ENCODE peak calls at places on chromosomes 3 and 15, in eight cellular contexts. One of them, this sample, is unnamed.

GRCh38 chr3:46675426-46675825 is 18.1 kb downstream of the ALS2CL start:
- DNase-seq in MCF 10A: no peak
- DNase-seq in AG10803: no peak
- DNase-seq in stomach: no peak
- DNase-seq in cardiac fibroblast: no peak
- DNase-seq in GM13977: no peak
- DNase-seq in upper lobe of left lung: no peak
- DNase-seq in HFF-Myc: no peak
- DNase-seq in this sample: no peak

GRCh38 chr3:99980606-99981005 is 133.7 kb downstream of the FILIP1L start:
- DNase-seq in MCF 10A: no peak
- DNase-seq in AG10803: no peak
- DNase-seq in stomach: no peak
- DNase-seq in cardiac fibroblast: no peak
- DNase-seq in GM13977: no peak
- DNase-seq in upper lobe of left lung: no peak
- DNase-seq in HFF-Myc: no peak
- DNase-seq in this sample: no peak

GRCh38 chr3:7396534-7396933 is 535.6 kb downstream of the GRM7 start:
- DNase-seq in MCF 10A: no peak
- DNase-seq in AG10803: no peak
- DNase-seq in stomach: no peak
- DNase-seq in cardiac fibroblast: no peak
- DNase-seq in GM13977: no peak
- DNase-seq in upper lobe of left lung: no peak
- DNase-seq in HFF-Myc: no peak
- DNase-seq in this sample: no peak

GRCh38 chr3:38353151-38353550 is 6.6 kb downstream of the XYLB start:
- DNase-seq in MCF 10A: peak
- DNase-seq in AG10803: peak
- DNase-seq in stomach: no peak
- DNase-seq in cardiac fibroblast: peak
- DNase-seq in GM13977: no peak
- DNase-seq in upper lobe of left lung: no peak
- DNase-seq in HFF-Myc: no peak
- DNase-seq in this sample: no peak

GRCh38 chr3:183298708-183299153 is 45.7 kb downstream of the B3GNT5 start:
- DNase-seq in MCF 10A: peak
- DNase-seq in AG10803: peak
- DNase-seq in stomach: no peak
- DNase-seq in cardiac fibroblast: peak
- DNase-seq in GM13977: no peak
- DNase-seq in upper lobe of left lung: no peak
- DNase-seq in HFF-Myc: peak
- DNase-seq in this sample: peak

GRCh38 chr15:90154861-90155626 is 46.1 kb upstream of the SEMA4B start:
- DNase-seq in MCF 10A: peak
- DNase-seq in AG10803: peak
- DNase-seq in stomach: no peak
- DNase-seq in cardiac fibroblast: peak
- DNase-seq in GM13977: no peak
- DNase-seq in upper lobe of left lung: no peak
- DNase-seq in HFF-Myc: peak
- DNase-seq in this sample: peak

GRCh38 chr3:76367281-76367680 is 581.9 kb upstream of the ZNF717 start:
- DNase-seq in MCF 10A: no peak
- DNase-seq in AG10803: peak
- DNase-seq in stomach: no peak
- DNase-seq in cardiac fibroblast: peak
- DNase-seq in GM13977: no peak
- DNase-seq in upper lobe of left lung: no peak
- DNase-seq in HFF-Myc: no peak
- DNase-seq in this sample: peak

GRCh38 chr15:70722266-70723123 is 40.9 kb downstream of the UACA start:
- DNase-seq in MCF 10A: peak
- DNase-seq in AG10803: peak
- DNase-seq in stomach: no peak
- DNase-seq in cardiac fibroblast: peak
- DNase-seq in GM13977: peak
- DNase-seq in upper lobe of left lung: no peak
- DNase-seq in HFF-Myc: no peak
- DNase-seq in this sample: no peak

GRCh38 chr3:57855943-57856342 is 99.8 kb downstream of the SLMAP start:
- DNase-seq in MCF 10A: no peak
- DNase-seq in AG10803: peak
- DNase-seq in stomach: no peak
- DNase-seq in cardiac fibroblast: peak
- DNase-seq in GM13977: no peak
- DNase-seq in upper lobe of left lung: no peak
- DNase-seq in HFF-Myc: no peak
- DNase-seq in this sample: no peak

GRCh38 chr3:35760147-35760546 is 120.8 kb downstream of the ARPP21 start:
- DNase-seq in MCF 10A: no peak
- DNase-seq in AG10803: no peak
- DNase-seq in stomach: no peak
- DNase-seq in cardiac fibroblast: no peak
- DNase-seq in GM13977: no peak
- DNase-seq in upper lobe of left lung: no peak
- DNase-seq in HFF-Myc: no peak
- DNase-seq in this sample: no peak

GRCh38 chr3:40191850-40192448 is 117.6 kb upstream of the EIF1B start:
- DNase-seq in MCF 10A: peak
- DNase-seq in AG10803: peak
- DNase-seq in stomach: peak
- DNase-seq in cardiac fibroblast: peak
- DNase-seq in GM13977: peak
- DNase-seq in upper lobe of left lung: no peak
- DNase-seq in HFF-Myc: peak
- DNase-seq in this sample: no peak

GRCh38 chr15:67379530-67379929 is 124.9 kb downstream of the IQCH start:
- DNase-seq in MCF 10A: no peak
- DNase-seq in AG10803: no peak
- DNase-seq in stomach: no peak
- DNase-seq in cardiac fibroblast: no peak
- DNase-seq in GM13977: no peak
- DNase-seq in upper lobe of left lung: no peak
- DNase-seq in HFF-Myc: no peak
- DNase-seq in this sample: no peak

GRCh38 chr3:9244495-9245183 is 4.8 kb downstream of the SRGAP3 start:
- DNase-seq in MCF 10A: no peak
- DNase-seq in AG10803: no peak
- DNase-seq in stomach: no peak
- DNase-seq in cardiac fibroblast: no peak
- DNase-seq in GM13977: no peak
- DNase-seq in upper lobe of left lung: no peak
- DNase-seq in HFF-Myc: no peak
- DNase-seq in this sample: no peak

GRCh38 chr3:167973046-167973445 is 122.7 kb downstream of the GOLIM4 start:
- DNase-seq in MCF 10A: no peak
- DNase-seq in AG10803: no peak
- DNase-seq in stomach: no peak
- DNase-seq in cardiac fibroblast: no peak
- DNase-seq in GM13977: no peak
- DNase-seq in upper lobe of left lung: no peak
- DNase-seq in HFF-Myc: no peak
- DNase-seq in this sample: no peak

GRCh38 chr3:149641011-149641728 is 16.7 kb downstream of the WWTR1 start:
- DNase-seq in MCF 10A: no peak
- DNase-seq in AG10803: no peak
- DNase-seq in stomach: no peak
- DNase-seq in cardiac fibroblast: no peak
- DNase-seq in GM13977: no peak
- DNase-seq in upper lobe of left lung: no peak
- DNase-seq in HFF-Myc: no peak
- DNase-seq in this sample: no peak

GRCh38 chr3:113138839-113139743 is 72.3 kb upstream of the BOC start:
- DNase-seq in MCF 10A: no peak
- DNase-seq in AG10803: no peak
- DNase-seq in stomach: no peak
- DNase-seq in cardiac fibroblast: no peak
- DNase-seq in GM13977: no peak
- DNase-seq in upper lobe of left lung: no peak
- DNase-seq in HFF-Myc: no peak
- DNase-seq in this sample: no peak

GRCh38 chr3:113136529-113136928 is 74.8 kb upstream of the BOC start:
- DNase-seq in MCF 10A: no peak
- DNase-seq in AG10803: no peak
- DNase-seq in stomach: no peak
- DNase-seq in cardiac fibroblast: no peak
- DNase-seq in GM13977: no peak
- DNase-seq in upper lobe of left lung: no peak
- DNase-seq in HFF-Myc: no peak
- DNase-seq in this sample: no peak

GRCh38 chr3:113140876-113141275 is 70.5 kb upstream of the BOC start:
- DNase-seq in MCF 10A: peak
- DNase-seq in AG10803: no peak
- DNase-seq in stomach: no peak
- DNase-seq in cardiac fibroblast: peak
- DNase-seq in GM13977: no peak
- DNase-seq in upper lobe of left lung: no peak
- DNase-seq in HFF-Myc: no peak
- DNase-seq in this sample: no peak

GRCh38 chr3:113132571-113132996 is 78.8 kb upstream of the BOC start:
- DNase-seq in MCF 10A: peak
- DNase-seq in AG10803: peak
- DNase-seq in stomach: no peak
- DNase-seq in cardiac fibroblast: peak
- DNase-seq in GM13977: no peak
- DNase-seq in upper lobe of left lung: no peak
- DNase-seq in HFF-Myc: peak
- DNase-seq in this sample: peak

DNA sequence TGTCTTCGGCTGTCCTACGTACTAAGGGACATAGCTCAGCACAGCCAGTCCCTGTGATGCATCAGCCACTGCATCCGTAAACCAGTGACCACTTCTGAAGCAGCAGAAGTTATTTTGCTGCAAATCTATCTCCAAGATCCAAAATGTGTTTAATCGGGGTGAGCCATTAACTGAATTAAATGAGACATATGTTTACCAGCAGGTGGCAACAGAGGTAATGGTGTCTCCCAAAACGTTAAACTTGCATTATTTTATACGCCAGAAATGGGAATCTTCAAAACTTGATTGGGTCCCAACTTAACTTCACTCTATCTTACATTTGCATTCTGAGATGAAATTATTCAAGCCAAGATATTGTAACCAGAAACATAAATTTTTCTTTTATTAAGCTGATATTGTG is 75.3 kb upstream of the BOC start:
- DNase-seq in MCF 10A: peak
- DNase-seq in AG10803: peak
- DNase-seq in stomach: no peak
- DNase-seq in cardiac fibroblast: peak
- DNase-seq in GM13977: no peak
- DNase-seq in upper lobe of left lung: no peak
- DNase-seq in HFF-Myc: no peak
- DNase-seq in this sample: no peak
- TF ChIP-seq CTCF in MCF 10A: peak
- TF ChIP-seq CTCF in AG10803: peak
- TF ChIP-seq CTCF in stomach: peak
- TF ChIP-seq CTCF in cardiac fibroblast: peak
- TF ChIP-seq CTCF in GM13977: peak
- TF ChIP-seq CTCF in upper lobe of left lung: peak
- TF ChIP-seq CTCF in HFF-Myc: peak
- TF ChIP-seq CTCF in this sample: peak

GRCh38 chr15:64809649-64810498 is 15.6 kb downstream of the PIF1 start:
- DNase-seq in MCF 10A: peak
- DNase-seq in AG10803: peak
- DNase-seq in stomach: peak
- DNase-seq in cardiac fibroblast: peak
- DNase-seq in GM13977: peak
- DNase-seq in upper lobe of left lung: peak
- DNase-seq in HFF-Myc: no peak
- DNase-seq in this sample: no peak

GRCh38 chr15:64808785-64809453 is 16.5 kb downstream of the PIF1 start:
- DNase-seq in MCF 10A: no peak
- DNase-seq in AG10803: no peak
- DNase-seq in stomach: no peak
- DNase-seq in cardiac fibroblast: no peak
- DNase-seq in GM13977: no peak
- DNase-seq in upper lobe of left lung: no peak
- DNase-seq in HFF-Myc: no peak
- DNase-seq in this sample: no peak

GRCh38 chr15:64816452-64816851 is 9.0 kb downstream of the PIF1 start:
- DNase-seq in MCF 10A: no peak
- DNase-seq in AG10803: no peak
- DNase-seq in stomach: no peak
- DNase-seq in cardiac fibroblast: no peak
- DNase-seq in GM13977: no peak
- DNase-seq in upper lobe of left lung: no peak
- DNase-seq in HFF-Myc: no peak
- DNase-seq in this sample: no peak

GRCh38 chr15:64810499-64811326 is 14.7 kb downstream of the PIF1 start:
- DNase-seq in MCF 10A: no peak
- DNase-seq in AG10803: no peak
- DNase-seq in stomach: no peak
- DNase-seq in cardiac fibroblast: no peak
- DNase-seq in GM13977: no peak
- DNase-seq in upper lobe of left lung: no peak
- DNase-seq in HFF-Myc: no peak
- DNase-seq in this sample: no peak

GRCh38 chr15:64813075-64813474 is 12.4 kb downstream of the PIF1 start:
- DNase-seq in MCF 10A: peak
- DNase-seq in AG10803: peak
- DNase-seq in stomach: no peak
- DNase-seq in cardiac fibroblast: peak
- DNase-seq in GM13977: no peak
- DNase-seq in upper lobe of left lung: no peak
- DNase-seq in HFF-Myc: no peak
- DNase-seq in this sample: no peak
- TF ChIP-seq CTCF in MCF 10A: no peak
- TF ChIP-seq CTCF in AG10803: no peak
- TF ChIP-seq CTCF in stomach: no peak
- TF ChIP-seq CTCF in cardiac fibroblast: no peak
- TF ChIP-seq CTCF in GM13977: no peak
- TF ChIP-seq CTCF in upper lobe of left lung: no peak
- TF ChIP-seq CTCF in HFF-Myc: no peak
- TF ChIP-seq CTCF in this sample: no peak

GRCh38 chr3:172711457-172711800 is 562 bp upstream of the NCEH1 start:
- DNase-seq in MCF 10A: no peak
- DNase-seq in AG10803: no peak
- DNase-seq in stomach: no peak
- DNase-seq in cardiac fibroblast: no peak
- DNase-seq in GM13977: no peak
- DNase-seq in upper lobe of left lung: no peak
- DNase-seq in HFF-Myc: no peak
- DNase-seq in this sample: no peak
- TF ChIP-seq CTCF in MCF 10A: no peak
- TF ChIP-seq CTCF in AG10803: no peak
- TF ChIP-seq CTCF in stomach: no peak
- TF ChIP-seq CTCF in cardiac fibroblast: no peak
- TF ChIP-seq CTCF in GM13977: no peak
- TF ChIP-seq CTCF in upper lobe of left lung: no peak
- TF ChIP-seq CTCF in HFF-Myc: no peak
- TF ChIP-seq CTCF in this sample: no peak

DNA sequence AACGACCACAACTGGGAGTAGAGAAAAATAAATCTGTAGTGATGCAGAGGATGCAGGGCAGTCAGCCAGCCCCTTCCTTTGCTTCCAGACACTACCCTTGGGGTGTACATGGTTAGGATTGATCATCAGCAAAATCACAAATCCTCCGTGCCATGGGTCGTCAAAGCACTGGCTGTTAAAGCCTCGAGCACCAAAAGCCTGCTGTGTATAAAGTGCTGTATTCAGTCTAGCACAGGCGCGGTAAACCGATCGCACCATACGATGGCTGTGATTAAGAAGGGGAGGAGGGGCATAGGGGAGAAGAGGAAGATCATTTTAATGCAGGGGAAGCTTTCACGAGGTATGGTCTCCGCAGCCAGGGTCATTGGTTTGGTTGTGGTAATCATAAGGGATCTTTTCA is 305.2 kb downstream of the LRTM1 start:
- DNase-seq in MCF 10A: no peak
- DNase-seq in AG10803: no peak
- DNase-seq in stomach: no peak
- DNase-seq in cardiac fibroblast: no peak
- DNase-seq in GM13977: no peak
- DNase-seq in upper lobe of left lung: no peak
- DNase-seq in HFF-Myc: no peak
- DNase-seq in this sample: no peak
- TF ChIP-seq CTCF in MCF 10A: no peak
- TF ChIP-seq CTCF in AG10803: no peak
- TF ChIP-seq CTCF in stomach: no peak
- TF ChIP-seq CTCF in cardiac fibroblast: no peak
- TF ChIP-seq CTCF in GM13977: no peak
- TF ChIP-seq CTCF in upper lobe of left lung: no peak
- TF ChIP-seq CTCF in HFF-Myc: no peak
- TF ChIP-seq CTCF in this sample: no peak